ENCODE peak calls at places on chromosomes 2 and 18, in six cellular contexts. G is A549, X is tibial nerve, W is HepG2, T is right lobe of liver, Q is IMR-90. A is an unnamed sample.

GRCh38 chr18:53710080-53710479 is 514.4 kb downstream of the MBD2 start:
- DNase-seq in G (no peak), X (no peak), W (no peak), T (no peak), Q (no peak), A (no peak)

GRCh38 chr2:101151859-101152194 is 645 bp upstream of the TBC1D8 start:
- DNase-seq in G (no peak), X (peak), W (no peak), T (no peak), Q (no peak), A (no peak)

GRCh38 chr2:36318547-36318946 is 37.0 kb upstream of the CRIM1 start:
- DNase-seq in G (no peak), X (no peak), W (peak), T (no peak), Q (no peak), A (no peak)

GRCh38 chr2:141529674-141530073 is 601.1 kb downstream of the LRP1B start:
- DNase-seq in G (no peak), X (no peak), W (no peak), T (no peak), Q (no peak), A (no peak)

GRCh38 chr18:69759046-69759445 is 188.6 kb downstream of the CD226 start:
- DNase-seq in G (no peak), X (no peak), W (no peak), T (no peak), Q (peak), A (no peak)

GRCh38 chr18:48700222-48700845 is 161.5 kb downstream of the CTIF start:
- DNase-seq in G (no peak), X (no peak), W (no peak), T (peak), Q (no peak), A (no peak)

GRCh38 chr18:49183921-49184320 is 233.2 kb upstream of the SMAD7 start:
- DNase-seq in G (no peak), X (no peak), W (no peak), T (no peak), Q (peak), A (no peak)

GRCh38 chr2:48940606-48941005 is 185.1 kb upstream of the LHCGR start:
- DNase-seq in G (no peak), X (no peak), W (no peak), T (no peak), Q (no peak), A (no peak)

GRCh38 chr2:24329700-24330099 is 30.6 kb downstream of the ITSN2 start:
- DNase-seq in G (no peak), X (no peak), W (no peak), T (no peak), Q (no peak), A (no peak)

GRCh38 chr2:230666885-230667712 is 45.5 kb upstream of the CAB39 start:
- DNase-seq in G (no peak), X (no peak), W (no peak), T (no peak), Q (peak), A (peak)

GRCh38 chr2:15559800-15560403 is 1.2 kb downstream of the NBAS start:
- DNase-seq in G (peak), X (no peak), W (no peak), T (no peak), Q (no peak), A (no peak)

GRCh38 chr2:148966432-148966758 is 72.1 kb upstream of the LYPD6B start:
- DNase-seq in G (no peak), X (no peak), W (no peak), T (no peak), Q (no peak), A (no peak)

GRCh38 chr2:42877532-42877931 is 85.1 kb upstream of the HAAO start:
- DNase-seq in G (no peak), X (no peak), W (no peak), T (no peak), Q (no peak), A (no peak)

GRCh38 chr2:196967126-196967525 is 40.6 kb upstream of the PGAP1 start:
- DNase-seq in G (no peak), X (no peak), W (no peak), T (no peak), Q (peak), A (peak)

GRCh38 chr18:61136852-61137251 is 196.4 kb upstream of the CDH20 start:
- DNase-seq in G (no peak), X (no peak), W (no peak), T (no peak), Q (no peak), A (no peak)

GRCh38 chr2:150165479-150165878 is 322.0 kb downstream of the RND3 start:
- DNase-seq in G (no peak), X (no peak), W (no peak), T (no peak), Q (no peak), A (no peak)

GRCh38 chr18:69330345-69330744 is 70.3 kb upstream of the DOK6 start:
- DNase-seq in G (no peak), X (no peak), W (peak), T (no peak), Q (no peak), A (no peak)

GRCh38 chr2:122100371-122101150 is 345.1 kb downstream of the TSN start:
- DNase-seq in G (no peak), X (no peak), W (no peak), T (no peak), Q (peak), A (no peak)

GRCh38 chr2:105256431-105257047 is 15.0 kb downstream of the GPR45 start:
- DNase-seq in G (no peak), X (no peak), W (no peak), T (no peak), Q (no peak), A (peak)

GRCh38 chr18:40695526-40695925 is 1259.5 kb upstream of the PIK3C3 start:
- DNase-seq in G (no peak), X (no peak), W (no peak), T (no peak), Q (no peak), A (no peak)

GRCh38 chr2:231512222-231512621 is 18.0 kb downstream of the NMUR1 start:
- DNase-seq in G (no peak), X (no peak), W (no peak), T (no peak), Q (no peak), A (peak)

GRCh38 chr2:75549401-75550253 is 11.1 kb downstream of the EVA1A start:
- DNase-seq in G (no peak), X (no peak), W (peak), T (no peak), Q (no peak), A (no peak)

GRCh38 chr18:39660141-39660540 is 2094.5 kb upstream of the CELF4 start:
- DNase-seq in G (no peak), X (no peak), W (no peak), T (no peak), Q (peak), A (peak)

DNA sequence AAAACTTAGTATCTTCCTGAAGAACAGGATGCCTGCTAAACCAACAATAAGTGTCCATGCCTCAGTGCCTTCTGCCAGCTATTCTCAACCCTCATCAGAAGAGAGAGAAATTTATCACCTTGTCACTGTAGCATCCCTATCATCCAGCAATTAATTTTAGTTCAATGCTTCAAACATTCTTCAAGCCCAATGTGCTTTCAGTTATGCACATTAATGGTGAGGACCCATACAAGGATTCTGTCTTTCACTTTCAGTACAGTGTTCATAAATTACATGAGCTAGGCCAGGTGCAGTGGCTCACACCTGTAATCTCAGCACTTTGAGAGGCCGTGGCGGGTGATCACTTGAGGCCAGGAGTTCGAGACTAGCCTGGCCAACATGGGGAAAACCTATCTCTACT is 47.0 kb upstream of the MSH6 start:
- DNase-seq in G (no peak), X (no peak), W (no peak), T (no peak), Q (no peak), A (no peak)
- H3K4me3 ChIP-seq in G (no peak), X (no peak), W (no peak), T (no peak), Q (no peak), A (no peak)

GRCh38 chr2:64865831-64866146 is 123.4 kb upstream of the SLC1A4 start:
- DNase-seq in G (no peak), X (no peak), W (no peak), T (no peak), Q (no peak), A (no peak)
- TF ChIP-seq CTCF in G (peak), X (no peak), W (no peak), T (peak), Q (no peak), A (no peak)

GRCh38 chr18:75221397-75221796 is 10.8 kb downstream of the TSHZ1 start:
- DNase-seq in G (no peak), X (no peak), W (no peak), T (no peak), Q (peak), A (peak)
- H3K4me3 ChIP-seq in G (no peak), X (no peak), W (no peak), T (no peak), Q (no peak), A (no peak)

DNA sequence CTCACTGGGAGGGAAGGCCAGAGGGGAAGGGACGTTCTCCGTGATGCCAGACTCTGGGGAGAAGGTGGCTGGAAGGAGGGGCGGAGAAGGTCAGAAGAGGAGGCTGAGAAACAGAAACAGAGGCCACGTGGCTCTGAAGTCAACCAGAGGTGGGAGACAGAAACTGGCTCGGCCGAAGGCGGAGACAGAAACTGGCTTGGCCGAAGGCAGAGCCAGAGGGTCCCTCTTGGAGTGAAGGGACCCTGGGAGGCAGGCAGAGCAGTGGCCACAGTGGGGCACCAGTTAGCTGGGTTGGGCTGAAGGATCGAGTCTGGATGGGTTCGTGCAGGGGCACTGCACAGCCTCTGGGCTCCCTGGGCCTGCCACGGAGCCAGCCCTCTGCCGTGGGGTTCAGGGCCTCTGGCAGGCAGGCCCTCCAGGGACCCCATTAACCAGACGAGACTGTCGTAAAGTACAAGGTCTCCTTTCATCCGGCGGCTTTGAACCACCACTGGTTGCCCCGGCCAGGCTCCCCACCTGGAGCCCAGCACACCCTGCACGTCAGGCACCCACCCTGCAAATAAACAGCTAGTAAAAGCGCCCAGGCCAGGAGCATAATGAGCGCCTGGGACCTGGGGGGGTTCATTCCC is 218.8 kb downstream of the DYSF start:
- DNase-seq in G (no peak), X (no peak), W (peak), T (no peak), Q (no peak), A (no peak)
- TF ChIP-seq CTCF in G (no peak), X (no peak), W (peak), T (no peak), Q (peak), A (no peak)

GRCh38 chr2:144511222-144511855 is 8.6 kb downstream of the ZEB2 start:
- DNase-seq in G (no peak), X (no peak), W (no peak), T (no peak), Q (no peak), A (no peak)

GRCh38 chr2:144508162-144508765 is 11.7 kb downstream of the ZEB2 start:
- DNase-seq in G (no peak), X (no peak), W (no peak), T (no peak), Q (no peak), A (no peak)

GRCh38 chr2:144510206-144510991 is 9.5 kb downstream of the ZEB2 start:
- DNase-seq in G (no peak), X (no peak), W (peak), T (no peak), Q (peak), A (peak)

GRCh38 chr2:144509001-144509545 is 10.8 kb downstream of the ZEB2 start:
- DNase-seq in G (no peak), X (no peak), W (no peak), T (no peak), Q (no peak), A (no peak)

DNA sequence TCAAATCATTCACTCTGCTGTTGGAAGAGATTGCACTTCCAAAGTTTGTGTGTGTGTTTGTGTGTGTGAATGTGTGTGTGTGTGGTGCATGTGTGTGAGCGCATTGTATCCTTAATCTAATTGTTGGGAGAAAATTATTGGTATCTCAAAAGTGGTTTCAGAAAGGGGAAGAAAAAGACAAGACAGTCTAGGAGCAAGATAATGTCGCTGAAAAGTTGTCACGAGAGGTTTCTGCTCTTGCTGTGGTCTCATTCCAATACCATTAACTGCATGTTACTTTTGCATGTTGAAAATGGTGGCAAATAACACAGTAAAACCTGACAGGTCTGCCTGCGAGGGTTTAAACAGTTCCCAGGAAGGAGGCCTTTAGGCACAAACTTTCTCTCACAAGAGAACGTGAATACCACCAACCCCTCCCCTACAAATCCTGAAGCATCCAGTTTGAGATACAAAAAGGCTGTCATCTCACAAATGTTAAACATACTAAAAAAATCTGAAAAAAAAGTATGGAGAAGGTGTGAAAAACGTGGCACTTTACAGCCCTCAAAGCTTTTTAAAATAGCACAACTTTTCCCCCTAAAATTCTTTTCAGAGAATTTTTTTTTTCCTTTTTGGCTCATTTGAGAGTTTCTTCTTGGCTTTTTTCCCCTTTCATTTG is 10.2 kb downstream of the ZEB2 start:
- DNase-seq in G (no peak), X (no peak), W (no peak), T (no peak), Q (no peak), A (no peak)
- H3K4me3 ChIP-seq in G (no peak), X (no peak), W (no peak), T (no peak), Q (no peak), A (no peak)

GRCh38 chr2:72934683-72935610 is 17.6 kb downstream of the EMX1 start:
- DNase-seq in G (peak), X (no peak), W (peak), T (peak), Q (no peak), A (peak)
- TF ChIP-seq CTCF in G (peak), X (peak), W (peak), T (peak), Q (no peak), A (peak)

GRCh38 chr2:208356846-208357574 is 49.6 kb upstream of the PTH2R start:
- DNase-seq in G (no peak), X (no peak), W (no peak), T (no peak), Q (no peak), A (no peak)

GRCh38 chr2:208350610-208351009 is 56.0 kb upstream of the PTH2R start:
- DNase-seq in G (no peak), X (no peak), W (no peak), T (no peak), Q (peak), A (no peak)

GRCh38 chr2:208354964-208355381 is 51.6 kb upstream of the PTH2R start:
- DNase-seq in G (no peak), X (no peak), W (peak), T (no peak), Q (no peak), A (no peak)

DNA sequence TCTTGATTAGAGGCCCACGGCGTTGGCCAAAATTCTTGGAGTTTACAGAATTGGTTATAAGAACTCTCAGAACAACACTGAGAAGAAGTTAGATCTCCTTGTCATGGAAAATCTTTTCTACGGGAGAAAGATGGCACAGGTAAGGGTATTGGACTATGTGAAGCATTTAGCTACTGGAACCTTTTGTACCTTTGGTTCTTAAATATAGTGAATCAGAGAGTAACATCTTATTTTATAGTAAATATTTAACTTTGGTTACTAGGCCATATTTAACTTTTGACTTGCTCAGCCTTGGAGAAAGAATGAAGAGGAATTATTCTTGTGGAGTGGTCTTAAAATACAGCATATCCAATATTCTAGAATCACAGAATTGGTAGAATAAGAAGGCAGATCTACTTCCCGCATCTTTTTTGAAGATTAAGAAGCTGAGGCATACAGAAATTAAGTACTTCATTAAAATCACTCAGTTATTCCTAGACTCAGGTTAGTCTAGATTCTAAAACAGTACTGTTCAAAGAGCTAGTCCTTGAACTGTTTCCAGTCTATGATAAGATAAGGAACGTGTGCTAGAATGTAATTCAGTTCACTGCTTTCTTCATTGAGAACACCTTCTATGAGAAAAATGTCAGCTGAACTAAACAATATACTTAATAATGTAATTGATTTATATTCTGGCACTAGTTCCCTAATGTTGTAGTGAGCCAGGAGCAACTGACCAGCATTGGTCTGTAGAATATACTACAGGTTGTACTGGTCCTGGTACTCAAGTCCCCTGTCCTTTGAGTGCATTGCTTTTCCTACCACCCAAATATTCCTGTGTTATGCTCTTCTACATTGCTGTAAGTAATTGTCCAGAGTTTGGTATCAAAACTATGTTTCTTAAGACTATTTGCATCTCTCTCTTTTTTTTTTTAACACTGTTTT is 53.7 kb upstream of the PTH2R start:
- DNase-seq in G (no peak), X (no peak), W (no peak), T (no peak), Q (no peak), A (no peak)
- H3K4me3 ChIP-seq in G (no peak), X (no peak), W (no peak), T (no peak), Q (no peak), A (no peak)

GRCh38 chr2:118718921-118719320 is 128.5 kb downstream of the EN1 start:
- DNase-seq in G (no peak), X (no peak), W (no peak), T (no peak), Q (no peak), A (peak)

GRCh38 chr2:118722976-118723375 is 124.5 kb downstream of the EN1 start:
- DNase-seq in G (no peak), X (no peak), W (no peak), T (no peak), Q (no peak), A (no peak)

GRCh38 chr2:118723394-118723793 is 124.1 kb downstream of the EN1 start:
- DNase-seq in G (no peak), X (no peak), W (no peak), T (no peak), Q (no peak), A (no peak)

GRCh38 chr2:118721817-118722551 is 125.5 kb downstream of the EN1 start:
- DNase-seq in G (no peak), X (no peak), W (no peak), T (no peak), Q (no peak), A (peak)

DNA sequence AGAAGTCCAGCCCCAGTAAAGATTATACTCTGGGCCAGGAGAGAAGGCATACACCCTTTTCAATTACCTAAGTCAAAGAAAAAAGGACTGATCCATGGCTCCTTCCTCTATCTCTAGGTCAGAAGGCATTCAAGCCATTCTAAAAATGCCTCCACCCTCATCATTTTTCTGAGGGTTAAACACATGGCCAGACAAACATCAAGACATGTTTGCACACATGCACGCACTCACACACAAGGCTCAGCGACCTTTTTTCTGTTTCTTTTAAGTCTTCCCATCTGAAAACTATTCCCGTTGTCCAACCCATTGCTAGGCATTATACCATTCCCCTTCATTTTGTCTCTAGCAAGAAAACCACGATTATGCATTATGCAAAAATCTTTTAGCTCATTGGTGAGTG is 126.6 kb downstream of the EN1 start:
- DNase-seq in G (no peak), X (no peak), W (no peak), T (no peak), Q (no peak), A (no peak)
- TF ChIP-seq CTCF in G (no peak), X (no peak), W (no peak), T (no peak), Q (no peak), A (no peak)